ENCODE peak calls at places on chromosomes 4 and X, in five cellular contexts. One of them, this sample, is unnamed.

GRCh38 chr4:154407483-154407882 is 84.1 kb downstream of the DCHS2 start:
- DNase-seq in glomerular endothelial cell: no peak
- DNase-seq in hippocampal formation: no peak
- DNase-seq in GM13977: no peak
- DNase-seq in stimulated activated CD4-positive, alpha-beta T cell treated with anti-CD3 and anti-CD28 coated beads, TNF-alpha, amount 100 ng/mL, for 4 hours: no peak
- DNase-seq in this sample: no peak

GRCh38 chr4:120821986-120822385 is 100.5 kb downstream of the PRDM5 start:
- DNase-seq in glomerular endothelial cell: no peak
- DNase-seq in hippocampal formation: no peak
- DNase-seq in stimulated activated CD4-positive, alpha-beta T cell treated with anti-CD3 and anti-CD28 coated beads, TNF-alpha, amount 100 ng/mL, for 4 hours: no peak
- DNase-seq in GM13977: no peak
- DNase-seq in this sample: no peak

GRCh38 chr4:113840850-113841249 is 79.3 kb upstream of the CAMK2D start:
- DNase-seq in GM13977: no peak
- DNase-seq in hippocampal formation: no peak
- DNase-seq in glomerular endothelial cell: no peak
- DNase-seq in stimulated activated CD4-positive, alpha-beta T cell treated with anti-CD3 and anti-CD28 coated beads, TNF-alpha, amount 100 ng/mL, for 4 hours: no peak
- DNase-seq in this sample: no peak

GRCh38 chrX:119887721-119888425 is 7.8 kb upstream of the AKAP14 start:
- DNase-seq in glomerular endothelial cell: no peak
- DNase-seq in hippocampal formation: peak; percentile 4
- DNase-seq in stimulated activated CD4-positive, alpha-beta T cell treated with anti-CD3 and anti-CD28 coated beads, TNF-alpha, amount 100 ng/mL, for 4 hours: peak; percentile 20
- DNase-seq in GM13977: peak; percentile 69
- DNase-seq in this sample: peak; percentile 46

GRCh38 chr4:82124365-82124764 is 249.4 kb downstream of the HNRNPD start:
- DNase-seq in hippocampal formation: no peak
- DNase-seq in stimulated activated CD4-positive, alpha-beta T cell treated with anti-CD3 and anti-CD28 coated beads, TNF-alpha, amount 100 ng/mL, for 4 hours: no peak
- DNase-seq in GM13977: no peak
- DNase-seq in glomerular endothelial cell: no peak
- DNase-seq in this sample: no peak

GRCh38 chr4:118018381-118018780 is 15.9 kb upstream of the NDST3 start:
- DNase-seq in glomerular endothelial cell: no peak
- DNase-seq in stimulated activated CD4-positive, alpha-beta T cell treated with anti-CD3 and anti-CD28 coated beads, TNF-alpha, amount 100 ng/mL, for 4 hours: no peak
- DNase-seq in GM13977: no peak
- DNase-seq in hippocampal formation: no peak
- DNase-seq in this sample: no peak

GRCh38 chr4:153131478-153132069 is 72.7 kb upstream of the TRIM2 start:
- DNase-seq in stimulated activated CD4-positive, alpha-beta T cell treated with anti-CD3 and anti-CD28 coated beads, TNF-alpha, amount 100 ng/mL, for 4 hours: no peak
- DNase-seq in glomerular endothelial cell: no peak
- DNase-seq in hippocampal formation: peak; percentile 65
- DNase-seq in GM13977: no peak
- DNase-seq in this sample: no peak

GRCh38 chr4:102352774-102353173 is 7.5 kb upstream of the SLC39A8 start:
- DNase-seq in hippocampal formation: no peak
- DNase-seq in GM13977: no peak
- DNase-seq in stimulated activated CD4-positive, alpha-beta T cell treated with anti-CD3 and anti-CD28 coated beads, TNF-alpha, amount 100 ng/mL, for 4 hours: no peak
- DNase-seq in glomerular endothelial cell: no peak
- DNase-seq in this sample: no peak

GRCh38 chrX:53281321-53281822 is at the start of gene IQSEC2:
- DNase-seq in stimulated activated CD4-positive, alpha-beta T cell treated with anti-CD3 and anti-CD28 coated beads, TNF-alpha, amount 100 ng/mL, for 4 hours: no peak
- DNase-seq in glomerular endothelial cell: no peak
- DNase-seq in hippocampal formation: peak; percentile 27
- DNase-seq in GM13977: no peak
- DNase-seq in this sample: no peak

GRCh38 chr4:146049802-146050201 is 111.2 kb upstream of the ZNF827 start:
- DNase-seq in GM13977: peak; percentile 10
- DNase-seq in stimulated activated CD4-positive, alpha-beta T cell treated with anti-CD3 and anti-CD28 coated beads, TNF-alpha, amount 100 ng/mL, for 4 hours: no peak
- DNase-seq in glomerular endothelial cell: no peak
- DNase-seq in hippocampal formation: no peak
- DNase-seq in this sample: peak; percentile 66

GRCh38 chr4:25928956-25929336 is 14.9 kb downstream of the SMIM20 start:
- DNase-seq in stimulated activated CD4-positive, alpha-beta T cell treated with anti-CD3 and anti-CD28 coated beads, TNF-alpha, amount 100 ng/mL, for 4 hours: no peak
- DNase-seq in glomerular endothelial cell: no peak
- DNase-seq in GM13977: no peak
- DNase-seq in hippocampal formation: no peak
- DNase-seq in this sample: no peak

GRCh38 chrX:111168314-111168713 is 72.3 kb downstream of the PAK3 start:
- DNase-seq in GM13977: no peak
- DNase-seq in stimulated activated CD4-positive, alpha-beta T cell treated with anti-CD3 and anti-CD28 coated beads, TNF-alpha, amount 100 ng/mL, for 4 hours: no peak
- DNase-seq in hippocampal formation: no peak
- DNase-seq in glomerular endothelial cell: no peak
- DNase-seq in this sample: no peak

GRCh38 chr4:70183168-70183939 is 12.2 kb upstream of the ODAM start:
- DNase-seq in stimulated activated CD4-positive, alpha-beta T cell treated with anti-CD3 and anti-CD28 coated beads, TNF-alpha, amount 100 ng/mL, for 4 hours: no peak
- DNase-seq in GM13977: peak; percentile 14
- DNase-seq in hippocampal formation: no peak
- DNase-seq in glomerular endothelial cell: peak; percentile 34
- DNase-seq in this sample: peak; percentile 0

GRCh38 chrX:104864296-104864695 is 298.3 kb downstream of the IL1RAPL2 start:
- DNase-seq in GM13977: no peak
- DNase-seq in hippocampal formation: no peak
- DNase-seq in glomerular endothelial cell: no peak
- DNase-seq in stimulated activated CD4-positive, alpha-beta T cell treated with anti-CD3 and anti-CD28 coated beads, TNF-alpha, amount 100 ng/mL, for 4 hours: no peak
- DNase-seq in this sample: no peak

GRCh38 chr4:147136308-147136707 is 190.6 kb upstream of the TTC29 start:
- DNase-seq in hippocampal formation: no peak
- DNase-seq in GM13977: no peak
- DNase-seq in stimulated activated CD4-positive, alpha-beta T cell treated with anti-CD3 and anti-CD28 coated beads, TNF-alpha, amount 100 ng/mL, for 4 hours: no peak
- DNase-seq in glomerular endothelial cell: no peak
- DNase-seq in this sample: no peak

GRCh38 chrX:134865730-134866129 is 125.1 kb upstream of the SMIM10 start:
- DNase-seq in glomerular endothelial cell: no peak
- DNase-seq in hippocampal formation: no peak
- DNase-seq in stimulated activated CD4-positive, alpha-beta T cell treated with anti-CD3 and anti-CD28 coated beads, TNF-alpha, amount 100 ng/mL, for 4 hours: no peak
- DNase-seq in GM13977: no peak
- DNase-seq in this sample: no peak

GRCh38 chr4:159075531-159075932 is 27.3 kb upstream of the RAPGEF2 start:
- DNase-seq in stimulated activated CD4-positive, alpha-beta T cell treated with anti-CD3 and anti-CD28 coated beads, TNF-alpha, amount 100 ng/mL, for 4 hours: no peak
- DNase-seq in hippocampal formation: no peak
- DNase-seq in GM13977: no peak
- DNase-seq in glomerular endothelial cell: no peak
- DNase-seq in this sample: no peak

GRCh38 chr4:127249066-127249766 is 383.5 kb upstream of the INTU start:
- DNase-seq in GM13977: no peak
- DNase-seq in hippocampal formation: no peak
- DNase-seq in glomerular endothelial cell: no peak
- DNase-seq in stimulated activated CD4-positive, alpha-beta T cell treated with anti-CD3 and anti-CD28 coated beads, TNF-alpha, amount 100 ng/mL, for 4 hours: no peak
- DNase-seq in this sample: no peak

GRCh38 chrX:71870337-71871098 is 40.1 kb upstream of the NHSL2 start:
- DNase-seq in GM13977: no peak
- DNase-seq in stimulated activated CD4-positive, alpha-beta T cell treated with anti-CD3 and anti-CD28 coated beads, TNF-alpha, amount 100 ng/mL, for 4 hours: no peak
- DNase-seq in hippocampal formation: no peak
- DNase-seq in glomerular endothelial cell: no peak
- DNase-seq in this sample: no peak

GRCh38 chr4:39255266-39255665 is 72.9 kb downstream of the WDR19 start:
- DNase-seq in stimulated activated CD4-positive, alpha-beta T cell treated with anti-CD3 and anti-CD28 coated beads, TNF-alpha, amount 100 ng/mL, for 4 hours: no peak
- DNase-seq in GM13977: no peak
- DNase-seq in glomerular endothelial cell: peak; percentile 83
- DNase-seq in hippocampal formation: no peak
- DNase-seq in this sample: no peak

GRCh38 chr4:148091896-148092295 is 350.3 kb downstream of the NR3C2 start:
- DNase-seq in glomerular endothelial cell: no peak
- DNase-seq in GM13977: no peak
- DNase-seq in hippocampal formation: no peak
- DNase-seq in stimulated activated CD4-positive, alpha-beta T cell treated with anti-CD3 and anti-CD28 coated beads, TNF-alpha, amount 100 ng/mL, for 4 hours: no peak
- DNase-seq in this sample: no peak

GRCh38 chr4:80694178-80694577 is 336.3 kb upstream of the BMP3 start:
- DNase-seq in stimulated activated CD4-positive, alpha-beta T cell treated with anti-CD3 and anti-CD28 coated beads, TNF-alpha, amount 100 ng/mL, for 4 hours: no peak
- DNase-seq in GM13977: no peak
- DNase-seq in glomerular endothelial cell: no peak
- DNase-seq in hippocampal formation: no peak
- DNase-seq in this sample: no peak

GRCh38 chrX:111339212-111339611 is 68.9 kb upstream of the CAPN6 start:
- DNase-seq in hippocampal formation: no peak
- DNase-seq in glomerular endothelial cell: no peak
- DNase-seq in stimulated activated CD4-positive, alpha-beta T cell treated with anti-CD3 and anti-CD28 coated beads, TNF-alpha, amount 100 ng/mL, for 4 hours: no peak
- DNase-seq in GM13977: no peak
- DNase-seq in this sample: no peak

GRCh38 chr4:105140684-105141490 is 5.8 kb upstream of the TET2 start:
- DNase-seq in stimulated activated CD4-positive, alpha-beta T cell treated with anti-CD3 and anti-CD28 coated beads, TNF-alpha, amount 100 ng/mL, for 4 hours: peak; percentile 17
- DNase-seq in GM13977: no peak
- DNase-seq in hippocampal formation: peak; percentile 39
- DNase-seq in glomerular endothelial cell: no peak
- DNase-seq in this sample: no peak

GRCh38 chrX:133792198-133792953 is 193.0 kb downstream of the GPC3 start:
- DNase-seq in stimulated activated CD4-positive, alpha-beta T cell treated with anti-CD3 and anti-CD28 coated beads, TNF-alpha, amount 100 ng/mL, for 4 hours: peak; percentile 1
- DNase-seq in GM13977: peak; percentile 65
- DNase-seq in glomerular endothelial cell: peak; percentile 45
- DNase-seq in hippocampal formation: peak; percentile 76
- DNase-seq in this sample: no peak

GRCh38 chr4:183995489-183996049 is 90.5 kb downstream of the STOX2 start:
- DNase-seq in hippocampal formation: no peak
- DNase-seq in GM13977: no peak
- DNase-seq in stimulated activated CD4-positive, alpha-beta T cell treated with anti-CD3 and anti-CD28 coated beads, TNF-alpha, amount 100 ng/mL, for 4 hours: no peak
- DNase-seq in glomerular endothelial cell: no peak
- DNase-seq in this sample: no peak

This sample was measured in GM06990.